ENCODE peak calls at places on chromosomes 7 and 10, in four cellular contexts. T, Q, B and F are unnamed samples.

GRCh38 chr7:124790645-124791044 is 25.1 kb upstream of the GPR37 start:
- DNase-seq in T (no peak), Q (no peak), B (no peak), F (no peak)

GRCh38 chr7:23105086-23105643 is 420 bp upstream of the KLHL7 start:
- DNase-seq in Q (no peak), T (no peak), B (no peak), F (no peak)

GRCh38 chr7:157027568-157028527 is 17.4 kb upstream of the MNX1 start:
- DNase-seq in T (no peak), Q (no peak), B (no peak), F (no peak)

GRCh38 chr7:7077945-7078344 is 104.4 kb upstream of the C1GALT1 start:
- DNase-seq in B (no peak), Q (no peak), T (no peak), F (no peak)

GRCh38 chr10:115772606-115773005 is 500.4 kb downstream of the GFRA1 start:
- DNase-seq in T (no peak), Q (no peak), B (no peak), F (no peak)

GRCh38 chr10:25017247-25017590 is 807 bp downstream of the THNSL1 start:
- DNase-seq in T (no peak), Q (no peak), B (no peak), F (no peak)

GRCh38 chr7:143345428-143345900 is 17.0 kb downstream of the FAM131B start:
- DNase-seq in Q (no peak), T (peak), B (peak), F (peak)

GRCh38 chr10:106387063-106387462 is 777.4 kb downstream of the SORCS1 start:
- DNase-seq in T (no peak), Q (no peak), B (no peak), F (no peak)

GRCh38 chr10:8873310-8873709 is 818.8 kb downstream of the GATA3 start:
- DNase-seq in B (no peak), T (no peak), Q (no peak), F (no peak)

GRCh38 chr7:74105992-74106391 is 22.4 kb downstream of the LIMK1 start:
- DNase-seq in Q (no peak), B (no peak), T (no peak), F (no peak)

GRCh38 chr10:29394321-29394932 is 105.6 kb downstream of the LYZL1 start:
- DNase-seq in B (no peak), T (peak), Q (no peak), F (no peak)

GRCh38 chr10:123136806-123137642 is 1.3 kb downstream of the HMX3 start:
- DNase-seq in Q (no peak), B (no peak), T (peak), F (no peak)

GRCh38 chr10:124992462-124993344 is 50.8 kb downstream of the ZRANB1 start:
- DNase-seq in B (no peak), T (peak), Q (peak), F (peak)

GRCh38 chr7:39536926-39537325 is 29.3 kb upstream of the YAE1 start:
- DNase-seq in B (no peak), Q (no peak), T (no peak), F (no peak)

GRCh38 chr7:147308539-147308938 is 1191.9 kb downstream of the CNTNAP2 start:
- DNase-seq in T (peak), Q (no peak), B (no peak), F (no peak)

DNA sequence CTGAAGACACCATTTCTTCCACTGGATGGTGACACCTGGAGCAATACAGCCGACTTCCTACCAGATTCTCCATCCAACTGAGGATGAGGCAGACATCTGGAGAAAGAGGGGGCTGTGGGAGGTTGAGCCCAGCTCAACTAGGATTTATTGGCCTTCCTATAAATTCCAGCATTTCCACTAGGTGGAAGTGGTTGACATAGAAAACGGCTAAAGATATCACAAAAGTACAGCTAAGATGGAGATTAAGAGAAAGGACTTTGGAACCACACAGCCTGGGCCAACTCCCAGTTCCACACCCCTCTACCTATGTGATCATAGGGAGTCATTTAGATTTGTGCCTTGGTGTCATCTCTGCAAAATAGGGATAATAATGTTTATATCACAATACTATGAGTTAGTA is 61.3 kb upstream of the CAV2 start:
- DNase-seq in B (no peak), Q (no peak), T (no peak), F (no peak)
- TF ChIP-seq CTCF in B (no peak), Q (no peak), T (peak), F (no peak)

DNA sequence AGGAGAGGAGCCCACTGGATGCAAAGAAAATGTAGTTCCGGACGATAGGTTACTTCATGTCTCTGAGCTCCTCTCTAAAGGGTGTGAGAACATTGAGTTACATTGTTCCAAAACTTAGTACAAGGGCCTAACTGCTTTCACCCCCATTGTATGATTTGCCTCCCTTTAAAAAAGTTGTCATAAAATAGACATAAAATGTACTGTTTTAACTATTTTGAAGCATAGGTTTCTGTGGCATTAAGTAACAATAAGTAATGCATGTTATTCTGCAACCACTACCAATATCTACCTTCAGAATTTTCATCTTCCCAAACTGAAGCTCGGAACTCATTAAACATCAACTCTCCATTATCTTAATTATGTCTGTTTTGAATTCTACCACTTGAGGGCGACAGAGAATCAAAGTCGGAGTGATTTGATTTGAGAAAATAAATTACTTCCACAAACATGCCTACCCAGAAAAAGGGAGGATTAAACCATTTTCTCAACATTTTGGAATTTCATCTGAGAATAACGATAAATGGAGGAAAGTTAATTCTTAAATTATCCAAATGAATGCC is 2.7 kb downstream of the IGFBP1 start:
- DNase-seq in Q (no peak), B (no peak), T (no peak), F (no peak)
- TF ChIP-seq CTCF in Q (peak), B (peak), T (peak), F (peak)

GRCh38 chr7:128361463-128362441 is at the start of gene PRRT4:
- DNase-seq in B (peak), T (peak), Q (peak), F (peak)
- TF ChIP-seq CTCF in B (no peak), T (peak), Q (no peak), F (no peak)

GRCh38 chr10:5685764-5686240 is 1.2 kb downstream of the TASOR2 start:
- DNase-seq in Q (no peak), B (no peak), T (no peak), F (no peak)
- TF ChIP-seq CTCF in Q (no peak), B (no peak), T (no peak), F (no peak)

GRCh38 chr10:94344522-94345122 is 18.1 kb downstream of the NOC3L start:
- DNase-seq in T (no peak), Q (no peak), B (no peak), F (no peak)

GRCh38 chr10:94351089-94351488 is 11.7 kb downstream of the NOC3L start:
- DNase-seq in B (no peak), T (no peak), Q (no peak), F (no peak)

DNA sequence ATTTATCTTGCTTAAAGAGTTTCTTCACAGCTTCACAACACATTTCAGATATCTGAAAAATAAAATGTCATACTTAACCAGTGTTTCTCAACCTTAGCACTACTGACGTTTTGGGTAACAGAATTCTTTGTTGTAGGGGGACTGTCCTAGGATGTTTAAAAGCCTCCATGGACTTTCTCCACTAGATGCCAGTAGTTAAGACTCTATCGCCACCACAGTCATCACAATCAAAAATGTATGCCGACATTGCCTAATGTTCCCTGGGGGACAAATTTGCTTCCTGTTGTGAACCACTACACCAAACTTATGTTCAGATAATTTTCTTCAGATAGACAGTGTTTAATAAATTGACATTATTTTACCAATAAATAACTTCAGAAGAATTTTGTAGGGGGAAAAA is 13.4 kb downstream of the NOC3L start:
- DNase-seq in B (no peak), Q (no peak), T (no peak), F (no peak)
- TF ChIP-seq CTCF in B (no peak), Q (no peak), T (peak), F (no peak)

GRCh38 chr10:104040862-104041789 is 44.6 kb downstream of the COL17A1 start:
- DNase-seq in T (peak), B (no peak), Q (no peak), F (no peak)
- TF ChIP-seq CTCF in T (no peak), B (no peak), Q (no peak), F (no peak)